ENCODE peak calls at places on chromosome 11, in nine cellular contexts. S is psoas muscle, U is body of pancreas, T is osteoblast, H is heart left ventricle, I is GM23248, V is SK-N-SH, O is thyroid gland, C is HAP-1. Q is an unnamed sample.

GRCh38 chr11:112128483-112129121 is 35.3 kb downstream of the IL18 start:
- DNase-seq in S (peak; percentile 73), U (peak; percentile 43), T (peak; percentile 69), H (no peak), I (peak; percentile 92), V (peak; percentile 14), O (peak; percentile 8), C (peak; percentile 17), Q (no peak)

GRCh38 chr11:63699906-63700305 is 18.6 kb downstream of the RTN3 start:
- DNase-seq in S (no peak), U (no peak), T (no peak), H (no peak), I (no peak), V (no peak), O (no peak), C (peak; percentile 71), Q (no peak)

GRCh38 chr11:77093987-77094840 is 8.4 kb upstream of the OMP start:
- DNase-seq in S (peak; percentile 29), U (no peak), T (peak; percentile 65), H (no peak), I (no peak), V (no peak), O (no peak), C (no peak), Q (no peak)

GRCh38 chr11:65186701-65187100 is 5.0 kb downstream of the CAPN1 start:
- DNase-seq in S (no peak), U (peak; percentile 4), T (no peak), H (no peak), I (no peak), V (no peak), O (no peak), C (no peak), Q (no peak)

GRCh38 chr11:130705670-130706421 is 210.4 kb downstream of the SNX19 start:
- DNase-seq in S (no peak), U (no peak), T (no peak), H (no peak), I (peak; percentile 78), V (no peak), O (peak; percentile 72), C (no peak), Q (no peak)

GRCh38 chr11:12061851-12062560 is 48.4 kb upstream of the MICAL2 start:
- DNase-seq in S (no peak), U (no peak), T (no peak), H (no peak), I (no peak), V (no peak), O (no peak), C (no peak), Q (no peak)

GRCh38 chr11:47225552-47226137 is 10.9 kb downstream of the DDB2 start:
- DNase-seq in S (no peak), U (no peak), T (no peak), H (no peak), I (no peak), V (no peak), O (no peak), C (no peak), Q (no peak)

GRCh38 chr11:5938603-5938965 is 3.5 kb upstream of the OR56A3 start:
- DNase-seq in S (no peak), U (no peak), T (no peak), H (no peak), I (no peak), V (no peak), O (no peak), C (no peak), Q (no peak)

GRCh38 chr11:123408619-123409455 is 21.2 kb upstream of the GRAMD1B start:
- DNase-seq in S (no peak), U (no peak), T (no peak), H (no peak), I (no peak), V (no peak), O (no peak), C (no peak), Q (no peak)

GRCh38 chr11:115384236-115384635 is 120.0 kb downstream of the CADM1 start:
- DNase-seq in S (no peak), U (no peak), T (no peak), H (no peak), I (no peak), V (no peak), O (no peak), C (no peak), Q (no peak)

GRCh38 chr11:101583180-101584128 is at the start of gene TRPC6:
- DNase-seq in S (peak; percentile 54), U (peak; percentile 24), T (peak; percentile 86), H (peak; percentile 25), I (peak; percentile 31), V (peak; percentile 15), O (peak; percentile 85), C (no peak), Q (no peak)

GRCh38 chr11:44729718-44730117 is 3.0 kb downstream of the TSPAN18 start:
- DNase-seq in S (no peak), U (no peak), T (no peak), H (no peak), I (no peak), V (no peak), O (no peak), C (no peak), Q (no peak)

GRCh38 chr11:9571071-9571765 is 2.3 kb upstream of the WEE1 start:
- DNase-seq in S (no peak), U (no peak), T (no peak), H (no peak), I (no peak), V (no peak), O (no peak), C (no peak), Q (no peak)

GRCh38 chr11:33835143-33835878 is 56.6 kb downstream of the LMO2 start:
- DNase-seq in S (no peak), U (no peak), T (peak; percentile 89), H (no peak), I (peak; percentile 91), V (peak; percentile 39), O (no peak), C (peak; percentile 43), Q (no peak)

DNA sequence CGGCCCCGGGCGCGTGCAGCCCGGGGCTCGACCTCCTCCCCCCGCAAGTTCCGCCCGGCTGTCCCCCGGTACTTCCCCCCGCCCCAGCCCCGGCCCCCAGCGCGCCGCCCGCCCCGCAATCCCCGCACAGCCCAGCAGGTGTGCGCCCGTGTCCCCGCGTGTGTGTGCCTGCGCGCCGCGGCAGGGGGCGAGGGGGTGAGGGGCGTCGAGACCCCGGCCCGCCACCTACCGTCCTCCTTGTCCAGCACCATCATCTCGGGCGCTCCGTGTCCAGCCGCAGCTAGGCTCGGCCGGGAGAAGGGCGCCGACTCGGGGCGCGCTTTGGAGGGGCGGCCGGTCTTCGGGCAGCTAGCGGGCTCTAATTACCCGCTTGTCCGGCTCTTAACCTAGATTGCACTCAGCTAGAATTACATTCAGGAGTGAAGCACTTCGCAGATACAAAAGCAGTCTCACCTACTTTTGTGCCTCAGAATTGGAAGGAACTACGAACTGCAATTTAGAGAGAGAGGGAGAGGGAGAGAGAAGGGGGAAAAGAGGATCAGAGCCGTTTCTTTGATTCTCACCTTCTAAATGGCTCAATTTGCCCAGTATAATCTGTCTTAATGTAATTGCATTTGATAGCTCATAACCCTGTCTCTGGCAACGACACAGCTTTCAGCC is 439 bp downstream of the LMO1 start:
- DNase-seq in S (no peak), U (no peak), T (peak; percentile 84), H (no peak), I (peak; percentile 42), V (peak; percentile 85), O (no peak), C (no peak), Q (no peak)
- H3K27me3 ChIP-seq in S (peaks cover 12% of the 10 kb centered on the region), U (peaks cover 10% of the 10 kb centered on the region), T (peaks cover 67% of the 10 kb centered on the region), H (peaks cover 57% of the 10 kb centered on the region), I (peaks cover 50% of the 10 kb centered on the region), V (peaks cover 47% of the 10 kb centered on the region), O (peaks cover 5% of the 10 kb centered on the region), C (peaks cover 17% of the 10 kb centered on the region), Q (peaks cover 4% of the 10 kb centered on the region)

GRCh38 chr11:304061-304506 is 3.5 kb upstream of the IFITM2 start:
- DNase-seq in S (peak; percentile 53), U (no peak), T (no peak), H (no peak), I (no peak), V (no peak), O (no peak), C (no peak), Q (no peak)
- H3K4me1 ChIP-seq in S (no peaks in the 10 kb centered on the region), U (peaks cover 27% of the 10 kb centered on the region), T (peaks cover 6% of the 10 kb centered on the region), H (peaks cover 4% of the 10 kb centered on the region), I (no peaks in the 10 kb centered on the region), V (peaks cover 3% of the 10 kb centered on the region), O (no peaks in the 10 kb centered on the region), C (peaks cover 14% of the 10 kb centered on the region), Q (peaks cover 38% of the 10 kb centered on the region)

GRCh38 chr11:14322510-14322909 is 36.5 kb downstream of the RRAS2 start:
- DNase-seq in S (no peak), U (no peak), T (no peak), H (no peak), I (no peak), V (no peak), O (no peak), C (no peak), Q (no peak)
- H3K9me3 ChIP-seq in S (no peaks in the 10 kb centered on the region), U (no peaks in the 10 kb centered on the region), T (no peaks in the 10 kb centered on the region), H (no peaks in the 10 kb centered on the region), I (no peaks in the 10 kb centered on the region), V (no peaks in the 10 kb centered on the region), O (no peaks in the 10 kb centered on the region), C (no peaks in the 10 kb centered on the region), Q (no peaks in the 10 kb centered on the region)

GRCh38 chr11:20278727-20279126 is 84.8 kb upstream of the HTATIP2 start:
- DNase-seq in S (no peak), U (no peak), T (peak; percentile 2), H (no peak), I (peak; percentile 1), V (no peak), O (no peak), C (no peak), Q (no peak)
- H3K27me3 ChIP-seq in S (peaks cover 2% of the 10 kb centered on the region), U (no peaks in the 10 kb centered on the region), T (peaks cover 18% of the 10 kb centered on the region), H (peaks cover 10% of the 10 kb centered on the region), I (peaks cover 35% of the 10 kb centered on the region), V (peaks cover 15% of the 10 kb centered on the region), O (no peaks in the 10 kb centered on the region), C (no peaks in the 10 kb centered on the region), Q (no peaks in the 10 kb centered on the region)

GRCh38 chr11:1510928-1511327 is 24.3 kb upstream of the MOB2 start:
- DNase-seq in S (peak; percentile 17), U (no peak), T (no peak), H (no peak), I (peak; percentile 12), V (no peak), O (no peak), C (no peak), Q (no peak)
- H3K4me1 ChIP-seq in S (peaks cover 69% of the 10 kb centered on the region), U (peaks cover 14% of the 10 kb centered on the region), T (peaks cover 8% of the 10 kb centered on the region), H (peaks cover 48% of the 10 kb centered on the region), I (no peaks in the 10 kb centered on the region), V (peaks cover 42% of the 10 kb centered on the region), O (peaks cover 67% of the 10 kb centered on the region), C (peaks cover 4% of the 10 kb centered on the region), Q (no peaks in the 10 kb centered on the region)